ENCODE peak calls at places on chromosome 5, in four cellular contexts. V, N, M and R are unnamed samples.

GRCh38 chr5:176360894-176361436 is 599 bp downstream of the KIAA1191 start:
- DNase-seq in V (no peak), N (no peak), M (no peak), R (no peak)

GRCh38 chr5:180642181-180643140 is 6.9 kb downstream of the FLT4 start:
- DNase-seq in V (no peak), M (no peak), N (no peak), R (no peak)

GRCh38 chr5:74094096-74094778 is 468.2 kb downstream of the ARHGEF28 start:
- DNase-seq in V (no peak), M (no peak), N (no peak), R (no peak)

GRCh38 chr5:128436825-128437224 is 101.2 kb downstream of the FBN2 start:
- DNase-seq in V (peak), M (no peak), N (no peak), R (peak)

GRCh38 chr5:9419794-9420193 is 126.1 kb downstream of the SEMA5A start:
- DNase-seq in M (no peak), V (no peak), N (no peak), R (no peak)

GRCh38 chr5:145495171-145495570 is 340.0 kb downstream of the PRELID2 start:
- DNase-seq in M (no peak), N (no peak), V (no peak), R (no peak)

GRCh38 chr5:98581416-98581999 is 192.0 kb upstream of the RGMB start:
- DNase-seq in N (no peak), M (no peak), V (no peak), R (no peak)

GRCh38 chr5:150161242-150162141 is 5.1 kb upstream of the CDX1 start:
- DNase-seq in N (peak), V (peak), M (no peak), R (peak)

GRCh38 chr5:10630126-10630525 is 66.3 kb downstream of the ANKRD33B start:
- DNase-seq in V (no peak), M (no peak), N (no peak), R (no peak)

GRCh38 chr5:123105882-123106281 is 16.8 kb downstream of the PRDM6 start:
- DNase-seq in N (no peak), V (no peak), M (no peak), R (no peak)

GRCh38 chr5:570886-571285 is 41.3 kb upstream of the CEP72 start:
- DNase-seq in M (no peak), N (no peak), V (no peak), R (no peak)

GRCh38 chr5:123033157-123033671 is 3.3 kb downstream of the PPIC start:
- DNase-seq in V (peak), M (no peak), N (no peak), R (no peak)

GRCh38 chr5:161546463-161547301 is at the start of gene GABRB2:
- DNase-seq in M (peak), V (peak), N (peak), R (no peak)

GRCh38 chr5:139190125-139190524 is 8.0 kb downstream of the SIL1 start:
- DNase-seq in M (no peak), N (no peak), V (no peak), R (no peak)

GRCh38 chr5:107430077-107430625 is 240.6 kb downstream of the EFNA5 start:
- DNase-seq in M (no peak), V (no peak), N (no peak), R (no peak)

GRCh38 chr5:32850792-32851191 is 139.7 kb downstream of the NPR3 start:
- DNase-seq in V (no peak), M (no peak), N (no peak), R (no peak)

DNA sequence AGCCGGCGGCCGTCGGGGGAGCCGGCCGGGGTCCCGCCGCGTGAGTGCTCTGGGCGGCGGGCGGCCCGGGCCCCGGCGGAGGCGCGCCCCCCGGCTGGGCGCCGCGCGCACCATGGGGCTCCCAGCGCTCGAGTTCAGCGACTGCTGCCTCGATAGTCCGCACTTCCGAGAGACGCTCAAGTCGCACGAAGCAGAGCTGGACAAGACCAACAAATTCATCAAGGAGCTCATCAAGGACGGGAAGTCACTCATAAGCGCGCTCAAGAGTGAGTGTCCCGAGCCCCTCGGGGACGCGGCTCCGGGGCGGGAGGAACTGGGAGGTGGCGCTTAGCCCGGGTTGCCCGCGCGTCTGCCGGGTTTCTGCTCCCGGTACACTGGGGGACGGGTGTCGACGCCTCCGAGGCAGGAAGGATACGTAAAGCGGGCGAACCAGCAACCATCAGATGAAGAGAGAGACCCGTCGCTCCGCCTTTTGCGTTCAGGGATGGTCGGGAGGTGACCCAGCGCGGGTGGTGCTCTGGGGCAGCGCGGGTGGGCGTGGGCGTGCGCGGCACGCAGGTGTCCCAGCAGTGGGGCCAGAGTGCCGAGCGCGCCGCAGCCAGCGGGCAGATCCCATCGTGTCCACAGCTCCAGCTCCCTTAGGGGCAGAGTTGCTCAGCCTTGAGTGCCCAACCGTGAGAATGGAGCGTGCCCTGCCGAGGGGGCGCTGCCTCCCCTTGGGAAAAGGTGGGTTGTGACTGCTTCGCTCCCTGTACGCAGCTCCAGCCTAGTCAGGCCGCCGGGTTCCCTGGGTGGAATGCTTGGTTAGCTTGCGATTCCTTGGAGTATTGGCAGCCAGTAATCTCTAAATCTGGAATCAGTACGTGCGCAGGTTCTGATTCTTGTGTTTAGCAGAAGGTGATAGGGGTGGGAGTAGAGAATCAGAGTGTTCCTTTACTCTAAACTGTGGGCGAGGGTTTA is 753 bp downstream of the ARHGAP26 start:
- DNase-seq in V (peak), M (no peak), N (peak), R (no peak)
- TF ChIP-seq SP1 in V (no peak), M (no peak), N (no peak), R (no peak)

DNA sequence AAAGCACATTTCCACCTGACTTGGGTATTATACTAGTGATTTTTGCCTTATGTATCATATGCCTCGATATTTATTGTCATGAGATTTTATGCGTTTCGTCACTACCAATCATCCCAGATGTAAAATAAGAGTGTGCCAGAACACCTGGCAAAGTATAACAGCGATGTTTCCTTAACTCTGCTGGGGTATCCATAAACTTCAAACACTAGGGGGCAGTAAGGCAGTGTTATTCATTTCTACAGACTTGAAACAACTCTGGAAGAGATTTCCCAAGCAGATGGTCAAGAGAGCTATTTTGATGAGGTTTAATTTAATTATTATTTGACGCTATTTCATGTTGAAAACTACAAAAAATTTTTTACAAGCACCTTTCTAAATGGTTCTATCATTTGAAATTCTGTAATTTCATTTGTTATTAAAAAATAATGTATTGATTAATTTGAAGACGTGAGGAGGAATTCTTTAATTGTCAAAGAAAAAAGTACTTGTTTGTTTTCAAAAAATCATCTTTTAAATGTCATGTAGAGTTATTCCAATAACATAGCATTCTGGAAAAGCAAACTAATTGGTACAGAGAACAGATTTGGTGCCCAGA is 388.5 kb upstream of the CTNND2 start:
- DNase-seq in V (no peak), N (peak), M (no peak), R (no peak)
- TF ChIP-seq CTCF in V (no peak), N (no peak), M (no peak), R (no peak)

DNA sequence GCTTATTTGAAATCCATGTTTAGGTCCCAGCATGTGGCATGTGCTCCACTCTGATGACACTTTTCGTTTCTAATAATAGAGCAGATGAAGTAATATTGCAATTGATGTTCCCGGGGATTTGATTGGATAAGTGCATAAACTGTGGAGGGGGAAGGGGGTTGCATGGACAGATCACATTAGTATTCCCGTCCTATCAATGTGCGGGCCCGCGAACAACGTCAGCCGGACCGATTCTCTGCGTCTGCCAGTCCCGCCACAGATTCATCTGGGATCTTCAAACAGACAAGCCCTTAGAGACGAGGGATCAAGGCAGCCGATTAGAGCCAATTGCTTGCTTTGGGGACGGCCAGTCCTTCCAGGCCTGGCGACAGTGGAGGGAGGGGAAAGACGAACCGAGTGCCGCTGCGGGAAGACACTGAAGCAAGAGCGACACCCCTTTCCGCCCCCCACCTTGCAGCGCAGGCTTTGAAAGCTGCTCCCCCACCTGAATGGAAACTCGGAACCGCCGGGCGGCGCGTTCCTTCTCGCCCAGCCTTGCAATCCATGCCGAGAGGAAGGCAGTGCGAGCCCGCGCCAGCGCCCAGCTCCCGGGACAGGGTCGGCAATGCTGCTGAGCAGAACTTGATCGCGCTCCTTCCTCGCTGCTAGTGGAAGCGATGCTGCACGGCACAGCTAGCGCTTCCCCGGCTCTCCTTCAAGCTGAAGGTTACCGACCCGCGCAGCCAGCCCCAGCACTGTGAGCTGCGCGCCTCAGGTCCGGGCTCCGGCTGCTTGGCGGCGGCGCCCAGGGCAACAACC is at the start of gene RGS7BP:
- DNase-seq in V (no peak), M (no peak), N (no peak), R (no peak)
- TF ChIP-seq CEBPB in V (no peak), M (no peak), N (no peak), R (no peak)

GRCh38 chr5:148833925-148834324 is 7.5 kb downstream of the ADRB2 start:
- DNase-seq in N (no peak), V (no peak), M (no peak), R (no peak)

GRCh38 chr5:148837383-148837782 is 11.0 kb downstream of the ADRB2 start:
- DNase-seq in V (no peak), N (no peak), M (no peak), R (no peak)

GRCh38 chr5:148836272-148837250 is 10.2 kb downstream of the ADRB2 start:
- DNase-seq in M (no peak), V (no peak), N (no peak), R (no peak)

GRCh38 chr5:148833122-148833521 is 6.7 kb downstream of the ADRB2 start:
- DNase-seq in V (no peak), N (no peak), M (no peak), R (no peak)

GRCh38 chr5:148834689-148835088 is 8.3 kb downstream of the ADRB2 start:
- DNase-seq in N (no peak), M (peak), V (no peak), R (no peak)
- TF ChIP-seq SP1 in N (no peak), M (no peak), V (no peak), R (no peak)

DNA sequence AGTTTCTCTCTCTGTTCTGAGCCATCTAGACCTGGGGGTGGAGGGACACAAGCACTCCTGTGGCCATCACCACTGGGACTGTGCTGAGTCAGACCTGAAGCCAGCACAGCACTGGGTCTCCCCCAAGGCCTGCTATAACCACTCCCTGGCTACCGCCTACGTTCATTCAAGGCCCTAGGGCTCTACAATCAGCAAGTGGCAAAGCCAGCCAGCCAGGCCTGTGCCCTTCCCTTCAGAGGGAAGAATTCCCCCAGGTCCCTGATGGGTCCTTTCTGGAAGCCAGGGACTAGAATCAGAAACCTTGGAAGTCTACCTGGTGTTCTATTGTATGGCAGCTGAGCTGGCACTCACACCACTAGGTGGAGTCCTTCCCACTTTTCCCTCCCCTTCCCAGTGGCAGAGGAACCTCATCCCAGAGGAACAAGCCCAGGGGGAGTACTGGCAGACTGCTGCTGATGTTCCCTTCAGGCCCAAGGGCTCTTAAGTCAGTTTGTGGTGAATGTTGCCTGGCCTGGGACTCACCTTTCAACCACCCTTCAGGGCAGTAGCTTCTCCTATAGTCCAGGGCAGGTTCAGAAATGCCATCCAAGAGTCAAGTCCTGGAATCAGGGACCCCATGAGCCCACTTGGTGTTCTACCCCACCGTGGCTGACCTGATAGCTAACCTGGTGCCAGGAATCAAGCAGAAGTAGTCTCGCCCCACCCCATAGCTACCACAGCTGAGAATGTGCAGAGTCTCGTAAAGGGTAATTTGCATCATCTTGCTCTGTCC is 20.0 kb downstream of the JMY start:
- DNase-seq in M (no peak), N (peak), V (peak), R (peak)
- TF ChIP-seq CTCF in M (peak), N (peak), V (peak), R (peak)

DNA sequence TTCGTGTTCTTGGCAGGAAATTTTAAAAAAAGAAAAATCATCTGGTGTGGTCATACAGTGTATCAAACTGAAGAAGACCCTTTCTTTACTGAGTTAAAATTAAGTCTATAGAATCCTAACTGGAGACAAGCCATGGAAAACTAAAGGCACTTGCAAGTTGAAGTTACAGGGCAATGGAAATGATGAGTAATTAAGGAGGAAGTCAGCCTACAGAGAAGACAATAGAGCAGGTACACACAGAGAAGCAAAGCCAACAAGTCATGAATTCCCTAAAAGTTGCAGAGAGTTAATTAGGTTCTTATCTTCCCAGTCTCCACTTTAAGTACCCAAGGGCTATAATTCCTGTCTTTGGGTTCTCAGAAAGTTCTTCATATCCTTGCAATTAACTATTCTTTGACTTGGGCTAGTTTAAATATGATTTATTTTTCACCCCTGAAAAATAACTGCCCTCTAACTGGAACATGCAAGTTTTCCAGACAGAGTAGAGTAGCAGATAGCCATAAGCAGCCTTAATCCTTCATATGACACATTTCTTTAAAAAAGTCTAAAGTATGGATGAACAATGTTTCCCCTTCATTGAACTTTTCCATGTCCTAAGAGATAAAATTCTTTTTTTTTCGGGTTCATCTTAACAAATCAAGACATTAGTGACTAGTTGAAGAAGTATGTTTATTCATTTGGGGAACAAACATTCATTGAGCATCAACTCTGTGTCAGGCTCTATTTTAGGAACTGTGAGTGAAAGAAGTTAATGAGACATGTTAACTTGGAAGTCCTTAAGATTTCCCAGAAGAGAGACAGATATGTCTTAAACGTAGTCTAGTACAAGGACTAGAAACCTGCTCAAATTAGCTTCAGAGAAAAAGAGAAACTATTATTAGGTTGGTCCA is 5.2 kb upstream of the ITGA2 start:
- DNase-seq in M (no peak), V (no peak), N (no peak), R (peak)
- TF ChIP-seq CEBPB in M (no peak), V (no peak), N (no peak), R (peak)

GRCh38 chr5:142122116-142122515 is 13.5 kb downstream of the NDFIP1 start:
- DNase-seq in M (no peak), V (no peak), N (no peak), R (no peak)
- TF ChIP-seq SP1 in M (no peak), V (no peak), N (no peak), R (no peak)

DNA sequence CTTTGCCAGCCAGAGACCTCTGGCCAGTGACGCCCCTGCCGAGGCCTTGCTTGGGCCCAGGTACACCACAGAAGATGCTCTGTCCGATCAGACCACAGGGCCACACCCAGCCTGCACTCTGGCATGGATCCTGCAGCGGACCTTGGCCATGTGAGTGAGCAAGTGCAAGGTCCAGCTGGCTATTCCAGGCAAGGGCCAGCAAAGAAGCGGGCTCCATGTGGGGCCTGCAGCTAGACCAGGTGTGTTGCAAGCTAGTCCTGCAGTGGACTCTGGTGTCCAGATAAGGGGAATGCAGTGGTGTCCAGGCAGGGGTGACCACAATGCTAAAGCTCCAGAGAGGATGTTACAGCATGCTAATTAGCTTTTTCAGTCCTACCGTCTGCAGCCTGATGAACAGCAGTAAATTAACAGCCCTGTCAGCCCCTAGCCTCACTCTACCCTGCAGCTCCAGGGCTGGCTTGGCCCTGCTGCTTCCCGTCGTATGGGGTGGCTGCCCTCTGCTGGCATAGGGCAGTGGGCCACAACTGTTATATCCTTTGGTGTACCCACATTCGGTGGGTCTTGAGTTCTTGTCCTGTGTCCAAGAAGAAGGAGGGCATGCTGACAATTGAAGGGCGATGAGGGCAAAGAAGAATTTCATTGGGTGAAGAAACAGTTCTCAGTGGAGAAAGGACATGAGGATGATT is 284.5 kb upstream of the POU5F2 start:
- DNase-seq in N (no peak), V (peak), M (no peak), R (no peak)
- TF ChIP-seq CTCF in N (peak), V (peak), M (no peak), R (peak)

DNA sequence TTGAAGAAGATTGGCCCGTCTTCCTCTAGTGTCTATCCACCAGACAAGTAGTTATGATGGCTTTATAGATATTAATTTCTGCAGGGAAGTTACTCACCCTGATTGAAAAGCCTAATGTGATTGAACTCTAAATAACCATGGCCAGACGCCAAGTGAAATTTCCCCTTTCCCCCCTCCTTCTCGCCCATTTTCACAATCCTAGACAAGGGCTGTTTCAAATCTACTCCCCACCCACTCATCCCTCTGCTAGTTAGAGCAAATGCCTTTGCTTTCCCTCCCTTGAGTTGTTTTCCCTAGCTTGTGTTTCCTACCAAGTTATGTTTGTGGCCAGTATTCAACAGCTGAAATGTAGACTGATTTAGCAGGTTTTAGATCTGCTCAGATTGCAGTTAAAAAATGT is 182.4 kb downstream of the TMEM167A start:
- DNase-seq in N (no peak), V (no peak), M (no peak), R (no peak)
- TF ChIP-seq CEBPB in N (no peak), V (no peak), M (no peak), R (no peak)